ENCODE peak calls at places on chromosomes 4 and X, in ten cellular contexts. D is suprapubic skin, H is esophagus squamous epithelium, N is upper lobe of left lung, J is heart left ventricle, F is sigmoid colon, I is HepG2, M is body of pancreas, P is uterus, L is A549. Y is an unnamed sample. For H3K4me1, the result is how much of the 10 kb centered on the place peaks cover.

GRCh38 chr4:52864816-52865215 is 2.7 kb downstream of the RASL11B start:
- DNase-seq in N (no peak), M (no peak), I (no peak), D (no peak), P (no peak), J (no peak), L (no peak), H (no peak), F (no peak), Y (no peak)

GRCh38 chr4:126737899-126738526 is 894.7 kb upstream of the INTU start:
- DNase-seq in N (no peak), J (no peak), M (no peak), H (no peak), D (no peak), L (no peak), I (no peak), P (no peak), F (no peak), Y (no peak)

GRCh38 chrX:79138658-79139241 is 5.7 kb upstream of the GPR174 start:
- DNase-seq in I (no peak), M (no peak), D (no peak), H (no peak), L (no peak), J (no peak), N (no peak), F (no peak), P (no peak), Y (no peak)

GRCh38 chr4:7400671-7401298 is 33.9 kb downstream of the PSAPL1 start:
- DNase-seq in L (no peak), N (no peak), P (no peak), H (no peak), M (no peak), I (no peak), F (no peak), J (no peak), D (no peak), Y (no peak)

GRCh38 chrX:50431623-50432022 is 39.0 kb downstream of the DGKK start:
- DNase-seq in H (no peak), D (no peak), N (no peak), P (no peak), F (no peak), L (no peak), J (no peak), I (peak), M (no peak), Y (no peak)

GRCh38 chr4:134215636-134216340 is 14.2 kb upstream of the PABPC4L start:
- DNase-seq in M (no peak), H (no peak), N (no peak), J (no peak), P (no peak), L (no peak), F (no peak), D (no peak), I (no peak), Y (no peak)

GRCh38 chrX:3271485-3272186 is 74.8 kb downstream of the MXRA5 start:
- DNase-seq in H (no peak), P (no peak), D (no peak), N (no peak), I (no peak), M (no peak), F (no peak), J (no peak), L (no peak), Y (no peak)

GRCh38 chr4:84852081-84852480 is 114.4 kb downstream of the WDFY3 start:
- DNase-seq in M (no peak), D (no peak), H (no peak), P (no peak), N (no peak), F (no peak), L (no peak), I (no peak), J (no peak), Y (no peak)

GRCh38 chrX:119696251-119696890 is 3.4 kb upstream of the SEPTIN6 start:
- DNase-seq in H (no peak), I (no peak), F (no peak), J (no peak), N (no peak), L (no peak), D (no peak), M (no peak), P (no peak), Y (no peak)

GRCh38 chr4:41257257-41257900 is 651 bp downstream of the UCHL1 start:
- DNase-seq in J (peak), M (peak), P (no peak), L (peak), F (peak), D (no peak), I (no peak), N (no peak), H (no peak), Y (peak)

GRCh38 chr4:10977534-10977933 is 293.0 kb upstream of the CLNK start:
- DNase-seq in D (no peak), F (no peak), M (no peak), H (no peak), L (no peak), N (no peak), J (no peak), P (no peak), I (no peak), Y (no peak)

GRCh38 chrX:49210406-49210805 is 10.4 kb upstream of the SYP start:
- DNase-seq in L (no peak), N (no peak), H (no peak), J (no peak), I (no peak), P (no peak), M (no peak), D (no peak), F (no peak), Y (no peak)

GRCh38 chrX:49211074-49211473 is 11.1 kb upstream of the SYP start:
- DNase-seq in M (no peak), L (no peak), D (no peak), F (no peak), H (no peak), N (no peak), J (no peak), I (no peak), P (no peak), Y (no peak)

GRCh38 chrX:49212209-49212608 is 12.2 kb upstream of the SYP start:
- DNase-seq in F (no peak), J (no peak), H (no peak), L (no peak), N (no peak), P (no peak), D (no peak), I (no peak), M (no peak), Y (no peak)

GRCh38 chrX:49214996-49215526 is 15.1 kb upstream of the SYP start:
- DNase-seq in N (no peak), L (no peak), I (no peak), D (no peak), M (no peak), F (no peak), P (no peak), H (no peak), J (no peak), Y (no peak)

GRCh38 chrX:49212861-49213260 is 12.9 kb upstream of the SYP start:
- DNase-seq in J (no peak), N (no peak), I (no peak), M (no peak), P (no peak), H (no peak), L (no peak), F (no peak), D (no peak), Y (no peak)
- H3K4me1 ChIP-seq in J (under half), N (under half), I (under half), M (under half), P (under half), H (under half), L (under half), F (under half), D (under half), Y (under half)

DNA sequence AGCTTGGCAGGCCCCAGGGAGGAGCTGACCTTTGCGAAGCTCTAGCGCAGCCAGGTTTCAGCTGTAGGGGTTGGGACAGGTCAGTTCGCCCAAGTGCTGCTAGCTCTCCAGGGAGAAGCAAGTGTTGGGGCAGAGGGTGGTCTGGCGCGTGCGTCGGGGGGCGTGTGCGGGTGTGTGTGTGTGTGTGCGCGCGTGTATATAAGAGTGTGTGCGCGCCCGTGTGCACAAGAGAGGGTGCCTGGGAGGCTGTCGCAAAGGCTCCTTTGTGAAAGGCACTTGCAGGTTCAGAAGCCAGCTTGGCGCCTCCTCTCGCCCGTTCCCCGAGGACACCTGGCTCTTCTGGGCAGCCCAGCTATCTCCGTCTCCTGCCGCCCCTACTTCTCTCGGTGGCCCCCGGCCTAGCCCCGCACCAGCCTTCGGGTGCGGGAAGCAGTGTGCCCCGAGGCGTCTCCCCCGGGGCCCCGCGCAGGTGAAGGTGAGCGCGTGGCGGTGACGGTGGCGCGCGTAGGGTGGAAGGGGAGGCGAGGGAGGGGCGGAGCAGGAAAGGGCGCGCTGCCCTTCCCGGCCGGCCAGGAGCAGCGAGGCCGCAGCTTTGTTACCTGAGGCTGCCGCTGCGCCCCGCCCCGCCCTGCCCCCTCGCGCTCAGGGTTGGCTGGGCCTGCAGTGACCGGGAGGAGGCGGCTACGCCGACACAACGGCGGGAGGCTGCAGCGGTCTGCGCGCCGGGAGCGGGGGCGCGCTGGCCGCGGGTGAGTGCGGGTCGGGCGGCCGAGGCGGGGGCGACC is at the start of gene FHDC1:
- DNase-seq in I (no peak), F (no peak), L (no peak), P (no peak), H (no peak), M (peak), N (peak), J (no peak), D (no peak), Y (no peak)
- TF ChIP-seq POLR2A in I (no peak), F (peak), L (no peak), P (no peak), H (peak), M (peak), N (no peak), J (no peak), D (peak), Y (no peak)

DNA sequence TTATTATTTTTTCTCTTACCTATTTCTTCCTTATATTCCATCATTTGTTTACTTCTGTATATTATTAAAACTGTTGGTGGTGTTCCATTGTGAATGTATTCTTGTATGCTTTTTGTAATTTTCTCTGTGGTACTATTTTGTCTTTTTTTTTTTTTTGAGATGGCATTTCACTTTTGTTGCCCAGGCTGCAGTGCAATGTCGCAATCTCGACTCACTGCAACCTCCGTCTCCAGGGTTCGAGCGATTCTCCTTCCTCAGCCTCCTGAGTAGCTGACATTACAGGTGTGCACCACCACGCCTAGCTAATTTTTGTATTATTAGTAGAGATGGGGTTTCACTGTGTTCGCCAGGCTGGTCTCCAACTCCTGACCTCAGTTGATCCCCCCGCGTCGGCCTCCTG is 8.6 kb downstream of the KDM6A start:
- DNase-seq in F (no peak), M (no peak), J (no peak), N (no peak), P (no peak), D (no peak), H (no peak), L (no peak), I (no peak), Y (no peak)
- H3K4me1 ChIP-seq in F (under half), M (under half), J (under half), N (half or more), P (under half), D (under half), H (under half), L (under half), I (under half), Y (under half)

GRCh38 chrX:113892891-113893290 is 691.0 kb upstream of the HTR2C start:
- DNase-seq in H (no peak), M (no peak), L (no peak), P (no peak), N (no peak), J (no peak), D (no peak), F (no peak), I (no peak), Y (no peak)

GRCh38 chrX:113892401-113892800 is 691.5 kb upstream of the HTR2C start:
- DNase-seq in P (no peak), F (no peak), J (no peak), I (no peak), D (no peak), N (no peak), M (no peak), H (no peak), L (no peak), Y (no peak)
- TF ChIP-seq POLR2A in P (no peak), F (no peak), J (no peak), I (no peak), D (no peak), N (no peak), M (no peak), H (no peak), L (no peak), Y (no peak)

GRCh38 chr4:76989391-76990061 is 40.0 kb downstream of the SEPTIN11 start:
- DNase-seq in N (no peak), M (no peak), I (no peak), L (no peak), J (no peak), P (no peak), H (no peak), F (no peak), D (no peak), Y (no peak)
- H3K4me1 ChIP-seq in N (under half), M (under half), I (under half), L (under half), J (half or more), P (under half), H (under half), F (under half), D (under half), Y (under half)

GRCh38 chr4:118894034-118894433 is 5.4 kb downstream of the SYNPO2 start:
- DNase-seq in M (no peak), J (no peak), H (no peak), L (no peak), F (no peak), D (no peak), N (no peak), P (no peak), I (no peak), Y (no peak)

GRCh38 chr4:118889313-118889694 is 650 bp downstream of the SYNPO2 start:
- DNase-seq in L (no peak), N (no peak), P (peak), M (no peak), I (no peak), F (peak), J (no peak), H (no peak), D (no peak), Y (no peak)

GRCh38 chr4:118884716-118885115 is 3.9 kb upstream of the SYNPO2 start:
- DNase-seq in F (no peak), J (no peak), P (no peak), H (no peak), L (no peak), D (no peak), I (no peak), N (no peak), M (no peak), Y (no peak)

GRCh38 chr4:118883861-118884260 is 4.8 kb upstream of the SYNPO2 start:
- DNase-seq in F (no peak), N (no peak), L (no peak), J (no peak), I (no peak), D (no peak), P (no peak), M (no peak), H (no peak), Y (no peak)

GRCh38 chr4:118888666-118889312 is at the start of gene SYNPO2:
- DNase-seq in F (peak), M (peak), H (no peak), J (peak), L (peak), P (peak), N (peak), I (no peak), D (peak), Y (peak)
- TF ChIP-seq POLR2A in F (peak), M (peak), H (peak), J (peak), L (no peak), P (peak), N (no peak), I (no peak), D (peak), Y (peak)

GRCh38 chr4:156958276-156959074 is 13.1 kb downstream of the PDGFC start:
- DNase-seq in I (no peak), F (no peak), N (no peak), M (no peak), P (no peak), D (no peak), H (no peak), L (no peak), J (no peak), Y (no peak)
- H3K4me1 ChIP-seq in I (under half), F (half or more), N (under half), M (half or more), P (under half), D (under half), H (under half), L (under half), J (under half), Y (half or more)

Y was measured in adrenal gland.